ENCODE peak calls at places on chromosomes 7 and 10, in ten cellular contexts. O is astrocyte; B is CD4-positive, CD25-positive, alpha-beta regulatory T cell; W is cardiac muscle cell; A is neural progenitor cell; U is CD8-positive, alpha-beta T cell; C is effector memory CD4-positive, alpha-beta T cell; K is right atrium auricular region; R is uterus; P is mammary epithelial cell. X is an unnamed sample. For H3K4me1, the result is how much of the 10 kb centered on the place peaks cover.

GRCh38 chr10:63446716-63447440 is 18.9 kb downstream of the JMJD1C start:
- DNase-seq in O (no peak), B (no peak), W (no peak), A (no peak), U (no peak), C (no peak), K (no peak), R (no peak), P (no peak), X (no peak)

GRCh38 chr10:12262278-12262981 is 66.4 kb downstream of the CDC123 start:
- DNase-seq in O (no peak), B (no peak), W (no peak), A (no peak), U (no peak), C (no peak), K (no peak), R (no peak), P (peak), X (no peak)

GRCh38 chr10:50506861-50507573 is 116.7 kb downstream of the SGMS1 start:
- DNase-seq in O (no peak), B (no peak), W (peak), A (peak), U (no peak), C (no peak), K (no peak), R (no peak), P (no peak), X (peak)

GRCh38 chr10:113720386-113720785 is 31.1 kb upstream of the PLEKHS1 start:
- DNase-seq in O (no peak), B (no peak), W (no peak), A (no peak), U (no peak), C (no peak), K (no peak), R (no peak), P (no peak), X (no peak)

GRCh38 chr10:48834189-48834965 is 105.3 kb downstream of the LRRC18 start:
- DNase-seq in O (no peak), B (no peak), W (no peak), A (no peak), U (no peak), C (no peak), K (no peak), R (no peak), P (no peak), X (no peak)

GRCh38 chr10:67780759-67781538 is 57.0 kb downstream of the DNAJC12 start:
- DNase-seq in O (no peak), B (no peak), W (no peak), A (no peak), U (no peak), C (no peak), K (no peak), R (no peak), P (no peak), X (no peak)

GRCh38 chr7:101727184-101727583 is 90.2 kb upstream of the CUX1 start:
- DNase-seq in O (no peak), B (no peak), W (no peak), A (no peak), U (no peak), C (no peak), K (no peak), R (no peak), P (no peak), X (no peak)

GRCh38 chr7:24851791-24852190 is 94.5 kb upstream of the GSDME start:
- DNase-seq in O (no peak), B (no peak), W (no peak), A (no peak), U (no peak), C (no peak), K (no peak), R (no peak), P (peak), X (no peak)

GRCh38 chr7:30184804-30185487 is 50.2 kb downstream of the MTURN start:
- DNase-seq in O (no peak), B (no peak), W (no peak), A (no peak), U (no peak), C (no peak), K (no peak), R (no peak), P (peak), X (peak)

GRCh38 chr10:132626019-132626760 is 88.6 kb downstream of the INPP5A start:
- DNase-seq in O (no peak), B (no peak), W (no peak), A (no peak), U (no peak), C (no peak), K (no peak), R (peak), P (no peak), X (no peak)

GRCh38 chr7:103795787-103796186 is 193.7 kb downstream of the RELN start:
- DNase-seq in O (no peak), B (no peak), W (no peak), A (no peak), U (no peak), C (no peak), K (no peak), R (no peak), P (peak), X (no peak)

GRCh38 chr7:82362129-82362528 is 81.4 kb downstream of the CACNA2D1 start:
- DNase-seq in O (peak), B (no peak), W (peak), A (no peak), U (no peak), C (no peak), K (no peak), R (no peak), P (peak), X (no peak)

GRCh38 chr10:4280481-4281206 is 495.6 kb upstream of the KLF6 start:
- DNase-seq in O (peak), B (no peak), W (peak), A (no peak), U (no peak), C (no peak), K (no peak), R (peak), P (peak), X (no peak)

GRCh38 chr10:104323085-104323484 is 15.2 kb downstream of the ITPRIP start:
- DNase-seq in O (no peak), B (no peak), W (no peak), A (no peak), U (no peak), C (no peak), K (no peak), R (no peak), P (no peak), X (no peak)
- H3K4me1 ChIP-seq in O (under half), B (half or more), W (under half), A (under half), U (half or more), C (half or more), K (under half), R (under half), P (half or more), X (half or more)

GRCh38 chr7:604884-605531 is 85.4 kb upstream of the PDGFA start:
- DNase-seq in O (no peak), B (no peak), W (no peak), A (no peak), U (no peak), C (no peak), K (no peak), R (no peak), P (no peak), X (no peak)

GRCh38 chr7:605661-606450 is 86.2 kb upstream of the PDGFA start:
- DNase-seq in O (no peak), B (no peak), W (no peak), A (no peak), U (no peak), C (no peak), K (no peak), R (no peak), P (no peak), X (no peak)

GRCh38 chr7:603152-603941 is 83.7 kb upstream of the PDGFA start:
- DNase-seq in O (no peak), B (peak), W (no peak), A (no peak), U (no peak), C (no peak), K (no peak), R (no peak), P (no peak), X (no peak)

GRCh38 chr7:602341-603141 is 82.9 kb upstream of the PDGFA start:
- DNase-seq in O (no peak), B (peak), W (no peak), A (no peak), U (no peak), C (peak), K (no peak), R (no peak), P (no peak), X (no peak)

GRCh38 chr7:604038-604883 is 84.6 kb upstream of the PDGFA start:
- DNase-seq in O (peak), B (peak), W (peak), A (no peak), U (peak), C (peak), K (peak), R (peak), P (no peak), X (peak)
- H3K4me3 ChIP-seq in O (no peak), B (peak), W (no peak), A (no peak), U (peak), C (peak), K (peak), R (no peak), P (no peak), X (no peak)

GRCh38 chr10:80161321-80162084 is 29.0 kb downstream of the PLAC9 start:
- DNase-seq in O (no peak), B (no peak), W (peak), A (peak), U (no peak), C (no peak), K (no peak), R (no peak), P (no peak), X (no peak)
- H3K4me1 ChIP-seq in O (half or more), B (under half), W (under half), A (under half), U (under half), C (under half), K (under half), R (under half), P (half or more), X (half or more)

GRCh38 chr7:154743211-154743610 is 259.7 kb downstream of the PAXIP1 start:
- DNase-seq in O (no peak), B (no peak), W (no peak), A (peak), U (no peak), C (no peak), K (no peak), R (no peak), P (no peak), X (no peak)

GRCh38 chr7:154748387-154748786 is 254.5 kb downstream of the PAXIP1 start:
- DNase-seq in O (no peak), B (no peak), W (no peak), A (no peak), U (no peak), C (no peak), K (no peak), R (no peak), P (no peak), X (no peak)

GRCh38 chr7:154746551-154746950 is 256.4 kb downstream of the PAXIP1 start:
- DNase-seq in O (no peak), B (no peak), W (no peak), A (no peak), U (no peak), C (no peak), K (no peak), R (no peak), P (no peak), X (no peak)

GRCh38 chr7:154744226-154744860 is 258.6 kb downstream of the PAXIP1 start:
- DNase-seq in O (no peak), B (no peak), W (no peak), A (peak), U (no peak), C (no peak), K (no peak), R (no peak), P (no peak), X (peak)

DNA sequence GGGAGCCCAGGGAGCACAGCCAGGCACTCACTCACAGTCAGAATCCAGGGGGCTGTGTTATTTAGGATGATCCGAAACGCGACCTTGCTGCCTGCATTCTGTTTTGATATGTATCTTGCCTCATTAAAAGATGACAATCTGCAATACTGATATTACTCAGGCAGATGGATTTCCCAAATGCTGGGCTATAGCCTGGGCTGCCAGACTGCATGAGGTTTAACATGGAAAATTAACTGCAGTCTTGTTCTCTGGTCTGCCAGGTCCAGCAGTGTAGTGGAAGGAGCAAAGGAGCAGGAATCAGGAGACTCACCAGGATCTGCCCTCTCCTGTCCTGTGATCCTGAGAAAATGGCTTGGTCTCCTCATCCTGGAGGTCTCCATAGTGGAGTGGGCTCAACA is 258.1 kb downstream of the PAXIP1 start:
- DNase-seq in O (no peak), B (no peak), W (no peak), A (no peak), U (no peak), C (no peak), K (no peak), R (no peak), P (no peak), X (no peak)
- H3K4me3 ChIP-seq in O (no peak), B (no peak), W (no peak), A (no peak), U (no peak), C (no peak), K (no peak), R (no peak), P (no peak), X (no peak)

GRCh38 chr10:125148576-125148975 is 11.8 kb downstream of the CTBP2 start:
- DNase-seq in O (no peak), B (no peak), W (no peak), A (no peak), U (no peak), C (no peak), K (no peak), R (no peak), P (no peak), X (no peak)

GRCh38 chr10:125149278-125150047 is 10.9 kb downstream of the CTBP2 start:
- DNase-seq in O (peak), B (no peak), W (peak), A (no peak), U (no peak), C (no peak), K (peak), R (peak), P (peak), X (peak)

GRCh38 chr10:125146791-125147604 is 13.4 kb downstream of the CTBP2 start:
- DNase-seq in O (peak), B (no peak), W (no peak), A (no peak), U (no peak), C (no peak), K (no peak), R (no peak), P (peak), X (no peak)

GRCh38 chr10:125145636-125146035 is 14.7 kb downstream of the CTBP2 start:
- DNase-seq in O (no peak), B (no peak), W (no peak), A (no peak), U (no peak), C (no peak), K (no peak), R (no peak), P (no peak), X (peak)

DNA sequence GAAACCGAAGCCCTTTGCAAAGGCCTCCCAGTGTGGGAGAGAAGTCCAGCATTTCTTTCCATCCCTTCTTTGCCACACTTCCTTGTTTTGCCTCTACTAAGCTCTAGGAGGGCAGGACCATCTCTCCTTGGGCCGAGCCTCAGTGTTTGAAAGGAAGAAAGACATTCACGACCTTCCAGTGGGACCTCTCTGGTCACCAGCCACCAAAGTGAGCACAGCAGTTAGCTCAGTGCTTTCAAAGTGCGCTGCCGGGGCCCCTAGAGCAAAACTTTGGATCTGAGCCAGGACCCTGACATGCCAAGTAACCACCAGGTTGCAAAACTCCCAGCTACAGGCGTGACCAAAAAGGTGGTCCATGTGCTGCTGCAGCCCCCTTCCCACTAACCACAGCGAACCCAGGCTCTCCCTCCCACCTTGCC is 12.3 kb downstream of the CTBP2 start:
- DNase-seq in O (no peak), B (no peak), W (peak), A (no peak), U (no peak), C (no peak), K (peak), R (peak), P (no peak), X (peak)
- H3K4me1 ChIP-seq in O (half or more), B (under half), W (under half), A (under half), U (under half), C (under half), K (under half), R (under half), P (half or more), X (half or more)

DNA sequence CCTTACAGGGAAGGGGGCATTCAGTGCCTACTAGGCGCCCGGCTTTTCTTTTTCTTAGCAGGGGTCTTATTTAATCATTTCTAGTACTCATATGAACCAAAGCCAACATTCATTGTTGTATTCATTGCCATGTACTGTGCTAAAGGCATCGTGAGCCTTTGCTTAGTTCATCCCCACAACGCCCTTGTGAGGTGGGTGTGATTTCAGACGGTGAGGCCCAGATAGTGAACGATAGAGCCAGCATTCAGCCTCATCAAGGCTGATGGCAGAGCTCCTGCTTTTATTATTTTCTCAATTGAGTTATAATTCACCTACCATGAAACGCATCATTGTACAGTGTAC is 50.0 kb downstream of the HK1 start:
- DNase-seq in O (no peak), B (no peak), W (no peak), A (no peak), U (no peak), C (no peak), K (no peak), R (no peak), P (no peak), X (no peak)
- H3K4me3 ChIP-seq in O (peak), B (peak), W (no peak), A (no peak), U (no peak), C (peak), K (peak), R (no peak), P (peak), X (no peak)

GRCh38 chr10:30747633-30748032 is 118.1 kb upstream of the LYZL2 start:
- DNase-seq in O (peak), B (peak), W (peak), A (no peak), U (no peak), C (peak), K (no peak), R (no peak), P (peak), X (no peak)

GRCh38 chr10:30745953-30746352 is 116.4 kb upstream of the LYZL2 start:
- DNase-seq in O (no peak), B (no peak), W (no peak), A (no peak), U (no peak), C (no peak), K (no peak), R (no peak), P (no peak), X (no peak)

GRCh38 chr10:30750971-30751677 is 121.6 kb upstream of the LYZL2 start:
- DNase-seq in O (no peak), B (no peak), W (no peak), A (no peak), U (no peak), C (no peak), K (no peak), R (no peak), P (no peak), X (no peak)

GRCh38 chr10:30749368-30749767 is 119.8 kb upstream of the LYZL2 start:
- DNase-seq in O (no peak), B (no peak), W (no peak), A (no peak), U (no peak), C (no peak), K (no peak), R (no peak), P (no peak), X (no peak)

DNA sequence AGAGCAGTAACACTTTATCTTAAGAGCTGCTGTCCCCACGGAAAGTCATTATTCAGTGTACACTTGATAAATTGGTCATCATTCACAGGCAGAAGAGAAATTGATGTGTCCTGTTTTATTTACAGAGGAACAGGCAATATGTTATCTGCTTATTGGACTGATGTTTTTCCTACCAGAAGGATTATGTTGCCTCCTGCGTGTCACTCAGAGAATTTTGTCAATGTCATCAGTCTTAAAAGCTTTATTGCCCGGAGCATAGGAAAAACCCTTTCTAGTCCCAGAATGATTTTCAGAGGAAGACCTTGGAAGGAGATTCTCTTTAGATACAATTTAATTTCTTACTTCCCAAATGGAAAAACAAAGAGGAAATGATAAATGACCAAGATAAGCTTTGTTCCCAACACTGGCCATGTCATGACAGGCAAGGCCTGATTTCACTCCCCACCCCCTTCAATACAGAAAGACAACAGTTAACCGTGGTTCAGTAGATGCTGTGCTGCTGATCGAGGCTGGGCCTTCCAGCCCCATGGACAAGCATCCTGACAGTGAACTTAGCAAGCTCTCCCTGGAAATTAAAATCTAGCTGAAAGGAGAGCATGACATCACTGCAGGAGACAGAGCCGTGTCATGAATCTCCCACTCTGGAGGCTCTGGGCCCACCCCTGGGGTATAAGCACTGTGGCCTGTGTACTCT is 118.7 kb upstream of the LYZL2 start:
- DNase-seq in O (no peak), B (no peak), W (no peak), A (no peak), U (no peak), C (no peak), K (no peak), R (no peak), P (no peak), X (no peak)
- H3K4me1 ChIP-seq in O (under half), B (under half), W (under half), A (under half), U (under half), C (under half), K (under half), R (under half), P (under half), X (under half)

X was measured in thyroid gland.